ENCODE peak calls at places on chromosomes 5 and 9, in seven cellular contexts. X, K, D, I, U, H and L are unnamed samples.

GRCh38 chr9:129864991-129865647 is 29.9 kb downstream of the USP20 start:
- DNase-seq in X (no peak), D (no peak), U (no peak), H (no peak), I (no peak), K (no peak), L (no peak)

GRCh38 chr9:132583584-132584304 is 1.3 kb downstream of the BARHL1 start:
- DNase-seq in K (no peak), D (no peak), X (no peak), I (no peak), H (no peak), U (no peak), L (no peak)

GRCh38 chr5:136047858-136048257 is 19.1 kb downstream of the TGFBI start:
- DNase-seq in K (no peak), H (no peak), D (no peak), U (no peak), I (no peak), X (no peak), L (no peak)

GRCh38 chr9:80797841-80798688 is 891.3 kb downstream of the TLE1 start:
- DNase-seq in I (no peak), X (peak; percentile 31), U (no peak), D (no peak), H (no peak), K (peak; percentile 90), L (no peak)

GRCh38 chr5:80569086-80569960 is 757 bp downstream of the ANKRD34B start:
- DNase-seq in I (no peak), H (no peak), D (peak; percentile 16), K (no peak), U (no peak), X (no peak), L (peak; percentile 26)

GRCh38 chr5:35956429-35956828 is 18.0 kb upstream of the CAPSL start:
- DNase-seq in H (no peak), I (no peak), D (no peak), K (no peak), U (no peak), X (no peak), L (no peak)

GRCh38 chr9:35861161-35861897 is 8.9 kb downstream of the OR13J1 start:
- DNase-seq in X (no peak), D (no peak), U (no peak), I (no peak), H (no peak), K (no peak), L (no peak)

GRCh38 chr5:79030663-79031480 is 38.6 kb downstream of the DMGDH start:
- DNase-seq in I (no peak), U (no peak), K (no peak), D (no peak), X (no peak), H (no peak), L (no peak)

GRCh38 chr5:76372320-76373054 is 30.6 kb upstream of the IQGAP2 start:
- DNase-seq in U (peak; percentile 91), D (no peak), I (peak; percentile 88), X (no peak), K (peak; percentile 86), H (no peak), L (peak; percentile 71)

GRCh38 chr5:72464071-72464470 is 43.1 kb downstream of the ZNF366 start:
- DNase-seq in I (no peak), X (no peak), U (no peak), H (no peak), K (no peak), D (no peak), L (no peak)

GRCh38 chr5:3625626-3626025 is 30.0 kb downstream of the IRX1 start:
- DNase-seq in X (no peak), I (no peak), K (no peak), D (no peak), U (no peak), H (no peak), L (no peak)

GRCh38 chr5:122077451-122078115 is 476 bp downstream of the LOX start:
- DNase-seq in U (no peak), D (peak; percentile 59), H (no peak), X (no peak), K (no peak), I (no peak), L (peak; percentile 48)

GRCh38 chr9:83032065-83032625 is 30.8 kb downstream of the RASEF start:
- DNase-seq in I (no peak), H (no peak), X (no peak), U (no peak), D (no peak), K (no peak), L (no peak)

GRCh38 chr5:156474251-156474650 is 147.3 kb downstream of the SGCD start:
- DNase-seq in X (peak; percentile 71), H (no peak), D (peak; percentile 63), I (no peak), U (no peak), K (peak; percentile 89), L (no peak)

GRCh38 chr9:127586537-127586936 is 25.5 kb upstream of the STXBP1 start:
- DNase-seq in X (peak; percentile 72), I (no peak), D (peak; percentile 88), U (peak; percentile 81), K (peak; percentile 84), H (peak; percentile 71), L (peak; percentile 87)

GRCh38 chr9:131500939-131501541 is 1.7 kb upstream of the POMT1 start:
- DNase-seq in X (no peak), D (no peak), I (no peak), U (no peak), H (no peak), K (peak; percentile 47), L (no peak)

GRCh38 chr5:86979801-86980510 is 287.7 kb upstream of the RASA1 start:
- DNase-seq in U (no peak), K (peak; percentile 84), I (peak; percentile 33), H (no peak), D (peak; percentile 63), X (no peak), L (no peak)

GRCh38 chr5:88667187-88668141 is 215.5 kb downstream of the MEF2C start:
- DNase-seq in X (no peak), I (no peak), D (no peak), H (peak; percentile 31), K (no peak), U (no peak), L (no peak)

GRCh38 chr5:108654042-108654441 is 93.7 kb upstream of the FER start:
- DNase-seq in H (no peak), K (peak; percentile 6), I (no peak), U (no peak), X (no peak), D (no peak), L (no peak)

GRCh38 chr9:115514454-115514853 is 396.5 kb upstream of the TNC start:
- DNase-seq in K (no peak), U (no peak), X (no peak), H (no peak), D (no peak), I (no peak), L (no peak)

GRCh38 chr9:124574534-124574933 is 67.3 kb upstream of the NR5A1 start:
- DNase-seq in D (no peak), U (no peak), K (no peak), I (peak; percentile 31), X (no peak), H (no peak), L (no peak)

GRCh38 chr5:15515229-15515628 is 15.2 kb downstream of the FBXL7 start:
- DNase-seq in K (no peak), D (no peak), I (no peak), X (no peak), H (no peak), U (no peak), L (no peak)

GRCh38 chr9:68755051-68755450 is 50.0 kb downstream of the PIP5K1B start:
- DNase-seq in I (no peak), U (no peak), X (no peak), H (no peak), D (no peak), K (no peak), L (no peak)

GRCh38 chr5:129664336-129664937 is 83.5 kb upstream of the MINAR2 start:
- DNase-seq in X (no peak), H (peak; percentile 41), K (peak; percentile 71), I (peak; percentile 39), D (peak; percentile 66), U (peak; percentile 13), L (peak; percentile 51)
- TF ChIP-seq CTCF in X (peak; percentile 72), H (peak; percentile 96), K (peak; percentile 94), I (peak; percentile 67), D (peak; percentile 79), U (peak; percentile 56), L (peak; percentile 87)

DNA sequence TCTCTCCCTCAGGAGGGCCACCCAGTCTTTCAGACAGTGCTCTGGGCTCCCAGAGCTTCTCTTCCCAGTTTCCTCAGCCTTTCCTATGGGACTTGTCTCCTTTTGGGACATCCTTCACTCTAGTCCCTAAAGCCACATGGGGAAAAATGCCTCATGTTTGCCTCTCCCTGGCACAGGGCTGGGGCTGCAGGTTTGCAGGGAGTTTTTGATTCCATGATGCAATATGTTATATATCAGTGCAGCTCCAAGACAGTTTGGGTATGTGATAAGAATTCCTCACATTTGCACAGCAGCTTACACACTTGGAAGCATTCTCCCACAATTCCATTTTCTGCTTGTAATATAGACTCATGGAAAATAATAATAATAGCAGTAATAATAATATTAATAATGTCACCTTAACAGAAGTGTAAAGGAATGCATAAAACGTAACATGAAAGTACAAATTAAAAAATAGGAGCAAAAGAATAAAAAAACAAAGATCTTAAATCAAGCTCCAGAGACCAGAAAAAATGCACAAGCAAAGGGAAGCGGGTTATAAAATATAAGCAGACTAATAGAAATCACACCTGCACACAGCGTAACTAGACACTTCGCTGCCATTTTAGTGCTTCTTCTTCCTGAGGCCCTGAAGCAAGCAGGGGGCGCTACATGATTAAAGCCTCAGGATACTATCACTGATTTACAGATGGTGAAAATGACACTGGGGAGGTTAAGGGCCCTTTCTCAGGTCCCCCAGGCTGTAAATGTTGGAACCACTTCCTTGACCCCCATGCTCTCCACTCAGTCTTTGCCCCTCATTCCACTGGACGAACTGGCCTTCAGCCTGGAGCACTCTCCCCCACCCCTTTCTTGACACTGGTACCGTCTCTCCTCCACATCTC is 70.0 kb upstream of the IL17B start:
- DNase-seq in I (no peak), H (peak; percentile 47), X (no peak), K (peak; percentile 62), U (no peak), D (no peak), L (no peak)
- H3K4me1 ChIP-seq in I (peaks cover 18% of the 10 kb centered on the region), H (peaks cover 8% of the 10 kb centered on the region), X (peaks cover 90% of the 10 kb centered on the region), K (peaks cover 50% of the 10 kb centered on the region), U (peaks cover 31% of the 10 kb centered on the region), D (no peaks in the 10 kb centered on the region), L (peaks cover 69% of the 10 kb centered on the region)

GRCh38 chr9:38017149-38017884 is 51.7 kb downstream of the SHB start:
- DNase-seq in U (peak; percentile 63), H (no peak), X (peak; percentile 71), K (no peak), D (no peak), I (no peak), L (no peak)
- TF ChIP-seq CTCF in U (peak; percentile 60), H (no peak), X (peak; percentile 67), K (no peak), D (peak; percentile 56), I (peak; percentile 8), L (no peak)

GRCh38 chr5:140342896-140343295 is 3.5 kb downstream of the HBEGF start:
- DNase-seq in K (no peak), I (no peak), X (no peak), U (no peak), H (peak; percentile 34), D (no peak), L (no peak)
- H3K4me1 ChIP-seq in K (peaks cover 24% of the 10 kb centered on the region), I (peaks cover 22% of the 10 kb centered on the region), X (peaks cover 97% of the 10 kb centered on the region), U (peaks cover 29% of the 10 kb centered on the region), H (peaks cover 65% of the 10 kb centered on the region), D (no peaks in the 10 kb centered on the region), L (peaks cover 23% of the 10 kb centered on the region)

GRCh38 chr9:75023846-75024245 is 4.2 kb downstream of the CARNMT1 start:
- DNase-seq in K (no peak), X (no peak), D (no peak), U (no peak), H (no peak), I (no peak), L (no peak)

GRCh38 chr9:75027187-75028107 is 646 bp downstream of the CARNMT1 start:
- DNase-seq in D (peak; percentile 73), X (peak; percentile 59), K (peak; percentile 47), U (peak; percentile 58), I (peak; percentile 2), H (peak; percentile 72), L (peak; percentile 36)
- TF ChIP-seq CTCF in D (no peak), X (no peak), K (no peak), U (no peak), I (no peak), H (peak; percentile 54), L (no peak)